ENCODE peak calls at places on chromosomes 11 and 22, in four cellular contexts. I is SJSA1, V is endodermal cell, Q is stomach. L is an unnamed sample. For H3K36me3, the result is how much of the 10 kb centered on the place peaks cover.

GRCh38 chr22:39818050-39818449 is 75.5 kb downstream of the ENTHD1 start:
- DNase-seq in I (peak), V (peak), Q (no peak), L (no peak)

GRCh38 chr22:49270595-49271368 is 556.9 kb downstream of the BRD1 start:
- DNase-seq in I (peak), V (peak), Q (peak), L (no peak)

GRCh38 chr11:111177037-111177988 is 68.2 kb upstream of the POU2AF2 start:
- DNase-seq in I (no peak), V (no peak), Q (no peak), L (no peak)

GRCh38 chr11:88535916-88536547 is 198.5 kb upstream of the CTSC start:
- DNase-seq in I (no peak), V (no peak), Q (no peak), L (peak)

GRCh38 chr11:119940401-119940976 is 197.4 kb downstream of the TRIM29 start:
- DNase-seq in I (no peak), V (peak), Q (no peak), L (no peak)

GRCh38 chr22:36461665-36462474 is 19.6 kb downstream of the TXN2 start:
- DNase-seq in I (peak), V (peak), Q (no peak), L (peak)

GRCh38 chr11:92954003-92954402 is 15.4 kb upstream of the MTNR1B start:
- DNase-seq in I (no peak), V (no peak), Q (no peak), L (no peak)

GRCh38 chr11:120304526-120304925 is 20.6 kb upstream of the TLCD5 start:
- DNase-seq in I (no peak), V (no peak), Q (no peak), L (no peak)

GRCh38 chr11:59186130-59186594 is 14.2 kb downstream of the DTX4 start:
- DNase-seq in I (no peak), V (peak), Q (peak), L (no peak)

GRCh38 chr11:134499990-134500389 is 87.9 kb upstream of the B3GAT1 start:
- DNase-seq in I (no peak), V (peak), Q (peak), L (no peak)

GRCh38 chr11:123532131-123532530 is 102.1 kb downstream of the GRAMD1B start:
- DNase-seq in I (no peak), V (no peak), Q (no peak), L (no peak)

GRCh38 chr11:121681536-121681935 is 228.8 kb upstream of the SORL1-AS1 start:
- DNase-seq in I (no peak), V (no peak), Q (no peak), L (no peak)

GRCh38 chr11:39724404-39724803 is 1735.0 kb downstream of the LRRC4C start:
- DNase-seq in I (no peak), V (no peak), Q (no peak), L (no peak)

DNA sequence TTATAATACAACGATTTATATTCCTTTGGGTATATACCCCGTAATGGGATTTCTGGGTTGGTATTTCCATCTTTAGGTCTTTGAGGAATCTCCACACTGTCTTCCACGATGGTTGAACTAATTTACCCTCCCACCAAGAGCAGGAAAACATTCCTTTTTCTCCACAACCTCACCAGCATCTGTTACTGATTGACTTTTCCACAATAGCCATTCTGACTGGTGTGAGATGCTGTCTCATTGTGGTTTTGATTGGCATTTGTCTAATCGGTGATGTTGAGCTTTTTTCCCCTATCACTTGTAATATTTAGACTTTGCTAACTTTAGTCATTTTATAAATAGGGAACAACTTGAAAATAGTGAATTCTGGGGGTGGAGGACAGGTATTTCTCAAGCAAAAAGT is 58.1 kb downstream of the PPFIA1 start:
- DNase-seq in I (peak), V (no peak), Q (no peak), L (peak)
- H3K36me3 ChIP-seq in I (half or more), V (half or more), Q (half or more), L (under half)

GRCh38 chr22:45507798-45508197 is 5.1 kb downstream of the FBLN1 start:
- DNase-seq in I (no peak), V (no peak), Q (no peak), L (no peak)

GRCh38 chr22:45503816-45504702 is 1.4 kb downstream of the FBLN1 start:
- DNase-seq in I (peak), V (peak), Q (no peak), L (no peak)

GRCh38 chr22:45504703-45505341 is 2.1 kb downstream of the FBLN1 start:
- DNase-seq in I (no peak), V (peak), Q (no peak), L (no peak)

GRCh38 chr22:45506961-45507360 is 4.3 kb downstream of the FBLN1 start:
- DNase-seq in I (no peak), V (peak), Q (no peak), L (no peak)

DNA sequence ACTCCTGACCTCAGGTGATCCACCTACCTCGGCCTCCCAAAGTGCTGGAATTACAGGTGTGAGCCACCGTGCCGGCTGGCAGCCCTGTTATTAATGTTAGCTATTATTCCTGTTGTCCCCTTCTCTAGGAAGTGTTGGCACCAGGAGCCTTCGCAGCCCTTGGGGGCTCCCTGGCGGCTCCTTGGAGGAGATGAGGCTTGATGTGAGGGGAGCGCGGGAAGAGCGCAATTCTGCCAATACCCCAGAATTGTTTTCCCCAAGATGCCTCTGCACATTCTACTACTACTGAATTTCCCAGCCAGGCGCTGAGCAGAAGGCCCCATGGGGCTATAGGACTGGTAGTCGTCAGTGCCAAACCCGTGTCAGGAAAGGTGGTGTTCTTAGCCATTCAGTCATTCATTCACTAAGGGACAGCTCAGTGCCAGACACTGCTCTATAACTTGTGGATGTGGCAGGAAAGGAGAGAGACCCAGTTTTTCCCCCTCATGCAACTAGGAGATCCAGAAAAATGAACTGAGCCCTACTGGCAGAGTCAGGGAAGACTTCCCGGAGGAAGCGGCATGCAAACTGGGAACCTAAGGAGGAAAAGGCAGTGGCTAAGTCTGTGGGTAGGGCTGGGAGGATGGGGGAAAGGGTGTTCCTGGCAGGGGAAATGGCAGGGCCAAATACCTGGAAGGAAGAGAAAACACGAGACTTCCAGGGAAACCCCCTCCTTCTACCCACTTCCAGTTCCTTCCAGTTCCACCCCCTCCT is 3.5 kb downstream of the FBLN1 start:
- DNase-seq in I (no peak), V (peak), Q (no peak), L (no peak)
- H3K4me3 ChIP-seq in I (no peak), V (no peak), Q (peak), L (no peak)

GRCh38 chr11:44885065-44885777 is 65.5 kb downstream of the TP53I11 start:
- DNase-seq in I (no peak), V (no peak), Q (no peak), L (no peak)

GRCh38 chr11:44886765-44887164 is 63.9 kb downstream of the TP53I11 start:
- DNase-seq in I (no peak), V (no peak), Q (no peak), L (no peak)

GRCh38 chr11:44889266-44889665 is 61.4 kb downstream of the TP53I11 start:
- DNase-seq in I (no peak), V (no peak), Q (no peak), L (no peak)

GRCh38 chr11:44885919-44886318 is 64.8 kb downstream of the TP53I11 start:
- DNase-seq in I (no peak), V (no peak), Q (no peak), L (no peak)

GRCh38 chr11:44887598-44887997 is 63.1 kb downstream of the TP53I11 start:
- DNase-seq in I (no peak), V (peak), Q (no peak), L (no peak)
- H3K36me3 ChIP-seq in I (under half), V (under half), Q (under half), L (under half)

DNA sequence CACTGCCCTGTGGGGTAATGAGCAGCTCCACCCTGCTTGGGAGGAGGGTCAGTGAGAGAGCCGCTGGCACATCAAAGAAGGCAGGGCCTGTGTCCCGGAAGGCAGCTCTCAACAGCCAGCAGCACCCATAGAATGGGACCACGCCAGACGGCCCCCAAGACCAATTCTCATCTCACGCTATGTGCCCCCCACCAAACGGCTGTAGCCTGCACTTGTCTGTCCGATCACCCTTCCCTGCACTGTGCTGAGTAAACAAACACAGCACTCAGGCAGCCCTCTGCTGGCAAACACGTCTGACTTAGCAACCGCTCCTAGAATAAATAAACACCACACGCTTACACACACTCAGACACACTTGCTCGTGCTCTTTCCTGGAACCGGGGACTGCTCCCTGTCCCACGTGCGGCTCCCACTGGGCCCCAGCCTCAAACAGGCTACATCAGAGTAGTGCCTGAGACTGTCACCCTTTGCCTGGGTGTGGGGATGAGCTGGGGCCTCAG is 53.2 kb upstream of the CDON start:
- DNase-seq in I (peak), V (peak), Q (peak), L (peak)
- H3K4me3 ChIP-seq in I (no peak), V (no peak), Q (no peak), L (no peak)

GRCh38 chr22:46347646-46348045 is 12.1 kb downstream of the TRMU start:
- DNase-seq in I (no peak), V (no peak), Q (no peak), L (no peak)
- H3K36me3 ChIP-seq in I (half or more), V (half or more), Q (half or more), L (under half)

GRCh38 chr11:20023082-20023426 is 137.2 kb downstream of the DBX1 start:
- DNase-seq in I (no peak), V (no peak), Q (no peak), L (no peak)
- H3K4me3 ChIP-seq in I (no peak), V (peak), Q (no peak), L (peak)

GRCh38 chr11:62451243-62451626 is 32.4 kb downstream of the SCGB1A1 start:
- DNase-seq in I (no peak), V (no peak), Q (no peak), L (no peak)

GRCh38 chr11:62452261-62452660 is 33.4 kb downstream of the SCGB1A1 start:
- DNase-seq in I (no peak), V (no peak), Q (no peak), L (no peak)

GRCh38 chr11:62449451-62449851 is 30.6 kb downstream of the SCGB1A1 start:
- DNase-seq in I (no peak), V (no peak), Q (peak), L (no peak)

GRCh38 chr11:62450543-62451242 is 31.9 kb downstream of the SCGB1A1 start:
- DNase-seq in I (no peak), V (peak), Q (no peak), L (no peak)

DNA sequence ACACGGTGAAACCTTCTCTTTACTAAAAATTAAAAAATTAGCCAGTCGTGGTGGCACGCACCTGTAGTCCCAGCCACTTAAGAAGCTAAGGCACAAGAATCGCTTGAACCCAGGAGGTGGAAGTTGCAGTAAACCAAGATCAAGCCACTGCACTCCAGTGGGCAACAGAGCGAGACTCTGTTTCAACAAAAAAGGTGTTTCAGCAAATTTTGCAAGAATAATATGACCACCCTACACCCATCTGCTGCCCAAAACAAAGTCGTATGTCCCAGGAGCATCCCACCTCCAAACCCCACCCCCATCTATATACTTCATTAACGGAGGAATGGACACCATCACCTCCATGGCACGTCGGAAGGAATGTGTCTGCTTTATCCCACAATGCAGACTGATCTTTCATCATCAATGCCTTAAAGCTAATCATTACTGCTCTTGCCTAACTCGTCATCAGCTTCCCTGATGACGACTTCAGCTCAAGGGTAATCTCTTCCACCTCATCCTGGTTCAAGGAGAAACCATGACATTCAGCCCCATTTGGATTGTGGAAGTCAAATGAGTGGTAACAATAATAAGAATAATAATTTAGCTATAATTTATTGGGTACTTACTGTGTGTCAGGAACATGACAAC is 34.1 kb downstream of the SCGB1A1 start:
- DNase-seq in I (no peak), V (no peak), Q (no peak), L (no peak)
- H3K36me3 ChIP-seq in I (under half), V (under half), Q (under half), L (under half)